ENCODE peak calls at places on chromosomes 12 and 14, in seven cellular contexts. K is OCI-M1; Z is lung microvascular endothelial cell; I is IMR-90; V is NCI-H1048; H is heart right ventricle; U is activated T-cell treated with anti-CD3 and anti-CD28 coated beads, Interleukin-2, amount 50 U/mL, for 1 hour. L is an unnamed sample.
A peak's percentile ranks its signal among the peaks of the same experiment; 100 is the strongest.

GRCh38 chr12:12922978-12923377 is 29.0 kb downstream of the GPRC5D start:
- DNase-seq in K (no peak), Z (no peak), I (no peak), V (no peak), H (no peak), U (no peak), L (no peak)

GRCh38 chr14:64954491-64955240 is 12.1 kb upstream of the GPX2 start:
- DNase-seq in K (no peak), Z (no peak), I (no peak), V (no peak), H (no peak), U (no peak), L (no peak)

GRCh38 chr12:121214171-121214777 is 4.3 kb downstream of the P2RX4 start:
- DNase-seq in K (peak; percentile 25), Z (peak; percentile 69), I (peak; percentile 42), V (no peak), H (no peak), U (no peak), L (no peak)

GRCh38 chr12:89906824-89907223 is 198.2 kb upstream of the ATP2B1 start:
- DNase-seq in K (no peak), Z (no peak), I (no peak), V (no peak), H (no peak), U (no peak), L (no peak)

GRCh38 chr14:42192659-42193425 is 586.2 kb downstream of the LRFN5 start:
- DNase-seq in K (peak; percentile 20), Z (peak; percentile 7), I (peak; percentile 98), V (no peak), H (no peak), U (no peak), L (no peak)

GRCh38 chr12:3544296-3544965 is 53.4 kb downstream of the PRMT8 start:
- DNase-seq in K (no peak), Z (no peak), I (no peak), V (no peak), H (no peak), U (no peak), L (no peak)

GRCh38 chr12:66823857-66824570 is 145.1 kb upstream of the GRIP1 start:
- DNase-seq in K (no peak), Z (no peak), I (no peak), V (peak; percentile 3), H (no peak), U (no peak), L (no peak)

GRCh38 chr14:30994681-30995620 is 30.5 kb upstream of the AP4S1 start:
- DNase-seq in K (peak; percentile 44), Z (peak; percentile 56), I (peak; percentile 32), V (no peak), H (no peak), U (no peak), L (no peak)

GRCh38 chr12:88413561-88414095 is 166.6 kb downstream of the KITLG start:
- DNase-seq in K (no peak), Z (no peak), I (no peak), V (no peak), H (no peak), U (no peak), L (no peak)

L was measured in activated naive CD8-positive, alpha-beta T cell treated with anti-CD3 and anti-CD28 coated beads, Interleukin-2, amount 10 ng/mL, durations not matched to agents 7 days and 5 days.